ENCODE peak calls at places on chromosomes 3 and 15, in four cellular contexts. E is IMR-90, M is K562, G is H1. S is an unnamed sample.

GRCh38 chr3:46692566-46692983 is 904 bp downstream of the ALS2CL start:
- DNase-seq in M (peak; percentile 31), E (no peak), G (peak; percentile 60), S (no peak)

GRCh38 chr3:11803977-11804903 is 42.4 kb downstream of the TAMM41 start:
- DNase-seq in G (no peak), M (peak; percentile 77), E (peak; percentile 55), S (no peak)

GRCh38 chr15:89138999-89139612 is 50.9 kb downstream of the ABHD2 start:
- DNase-seq in E (peak; percentile 47), G (no peak), M (no peak), S (no peak)

GRCh38 chr15:75835990-75836952 is 7.0 kb upstream of the UBE2Q2 start:
- DNase-seq in G (no peak), E (no peak), M (no peak), S (no peak)

GRCh38 chr3:194682189-194682588 is 3.5 kb upstream of the FAM43A start:
- DNase-seq in E (no peak), G (no peak), M (no peak), S (no peak)

GRCh38 chr3:146471012-146471411 is 1.7 kb upstream of the PLSCR2 start:
- DNase-seq in G (no peak), M (no peak), E (no peak), S (no peak)

GRCh38 chr3:121989943-121990342 is 32.1 kb downstream of the ILDR1 start:
- DNase-seq in G (no peak), E (no peak), M (no peak), S (no peak)

GRCh38 chr15:76327191-76328105 is 9.1 kb upstream of the ISL2 start:
- DNase-seq in M (no peak), E (peak; percentile 70), G (no peak), S (no peak)

GRCh38 chr15:75729304-75730069 is 16.8 kb upstream of the CSPG4 start:
- DNase-seq in G (no peak), E (no peak), M (no peak), S (no peak)

GRCh38 chr3:139870000-139870675 is 64.8 kb upstream of the CLSTN2 start:
- DNase-seq in G (no peak), M (no peak), E (no peak), S (no peak)

GRCh38 chr3:156218353-156218744 is 98.0 kb downstream of the KCNAB1 start:
- DNase-seq in G (no peak), E (peak; percentile 5), M (no peak), S (no peak)

GRCh38 chr3:37096972-37097371 is 77.4 kb downstream of the LRRFIP2 start:
- DNase-seq in E (no peak), G (no peak), M (no peak), S (no peak)

GRCh38 chr3:52525666-52526065 is 8.0 kb downstream of the NT5DC2 start:
- DNase-seq in M (no peak), E (no peak), G (no peak), S (no peak)

GRCh38 chr15:90400759-90401314 is 12.8 kb downstream of the IQGAP1 start:
- DNase-seq in M (peak; percentile 72), E (peak; percentile 96), G (no peak), S (peak; percentile 62)

GRCh38 chr3:72996473-72997333 is at the start of gene PPP4R2:
- DNase-seq in M (peak; percentile 80), E (peak; percentile 88), G (peak; percentile 94), S (peak; percentile 55)

GRCh38 chr3:86051058-86051457 is 939.9 kb downstream of the VGLL3 start:
- DNase-seq in E (no peak), M (no peak), G (no peak), S (no peak)

GRCh38 chr15:80638553-80639167 is 56.5 kb upstream of the ABHD17C start:
- DNase-seq in G (peak; percentile 31), E (peak; percentile 17), M (no peak), S (no peak)

GRCh38 chr15:29046946-29047345 is 161.2 kb downstream of the APBA2 start:
- DNase-seq in G (no peak), M (no peak), E (no peak), S (no peak)

GRCh38 chr3:38611866-38612265 is 37.6 kb downstream of the SCN5A start:
- DNase-seq in M (no peak), G (no peak), E (no peak), S (no peak)

GRCh38 chr15:81825136-81825535 is 220.7 kb downstream of the MEX3B start:
- DNase-seq in M (no peak), G (no peak), E (no peak), S (no peak)

GRCh38 chr15:26771168-26771916 is 1.5 kb downstream of the GABRB3 start:
- DNase-seq in E (no peak), G (peak; percentile 93), M (no peak), S (no peak)

GRCh38 chr3:23421811-23422510 is 218.8 kb downstream of the UBE2E2 start:
- DNase-seq in G (no peak), E (peak; percentile 21), M (no peak), S (no peak)

GRCh38 chr3:48678056-48678455 is 7.7 kb downstream of the NCKIPSD start:
- DNase-seq in G (no peak), E (peak; percentile 85), M (no peak), S (no peak)

GRCh38 chr3:10310578-10310977 is 10.3 kb downstream of the SEC13 start:
- DNase-seq in M (no peak), G (no peak), E (peak; percentile 75), S (no peak)

GRCh38 chr3:6580808-6581207 is 280.1 kb upstream of the GRM7 start:
- DNase-seq in G (no peak), M (no peak), E (no peak), S (no peak)

GRCh38 chr3:156307704-156308103 is 187.3 kb downstream of the KCNAB1 start:
- DNase-seq in E (peak; percentile 84), G (no peak), M (no peak), S (no peak)

GRCh38 chr15:73051402-73051810 is 857 bp upstream of the NEO1 start:
- DNase-seq in G (no peak), E (no peak), M (peak; percentile 42), S (no peak)

GRCh38 chr3:144458283-144458682 is 486.7 kb downstream of the DIPK2A start:
- DNase-seq in M (no peak), E (no peak), G (no peak), S (no peak)

GRCh38 chr3:9727743-9728142 is 3.8 kb upstream of the BRPF1 start:
- DNase-seq in E (peak; percentile 47), M (peak; percentile 38), G (no peak), S (no peak)

GRCh38 chr3:106428565-106428994 is 559.8 kb upstream of the CBLB start:
- DNase-seq in G (no peak), E (peak; percentile 100), M (no peak), S (no peak)

GRCh38 chr3:16486951-16487480 is 26.5 kb downstream of the RFTN1 start:
- DNase-seq in G (no peak), E (no peak), M (no peak), S (no peak)

GRCh38 chr3:138297059-138297607 is 32.5 kb downstream of the NME9 start:
- DNase-seq in G (no peak), E (no peak), M (no peak), S (no peak)

GRCh38 chr3:73697020-73697419 is 72.3 kb upstream of the PDZRN3 start:
- DNase-seq in M (no peak), G (no peak), E (no peak), S (no peak)

GRCh38 chr3:178966299-178967183 is 105.1 kb downstream of the ZMAT3 start:
- DNase-seq in E (peak; percentile 37), G (no peak), M (no peak), S (peak; percentile 32)

GRCh38 chr15:40379853-40380252 is 2.7 kb upstream of the KNSTRN start:
- DNase-seq in E (peak; percentile 99), G (no peak), M (no peak), S (no peak)

GRCh38 chr15:39631357-39631756 is 50.5 kb downstream of the THBS1 start:
- DNase-seq in E (peak; percentile 45), M (no peak), G (no peak), S (no peak)

GRCh38 chr3:4707324-4707723 is 214.2 kb downstream of the ITPR1 start:
- DNase-seq in E (no peak), G (no peak), M (no peak), S (no peak)

GRCh38 chr15:26023231-26023630 is 160.1 kb upstream of the ATP10A start:
- DNase-seq in G (no peak), E (no peak), M (no peak), S (no peak)

GRCh38 chr3:65938147-65938546 is 100.6 kb downstream of the MAGI1 start:
- DNase-seq in E (no peak), G (no peak), M (no peak), S (no peak)

GRCh38 chr3:65936908-65937638 is 101.6 kb downstream of the MAGI1 start:
- DNase-seq in E (no peak), G (no peak), M (no peak), S (no peak)

GRCh38 chr3:65938676-65939075 is 100.0 kb downstream of the MAGI1 start:
- DNase-seq in E (no peak), G (no peak), M (no peak), S (no peak)

GRCh38 chr3:65939184-65939583 is 99.5 kb downstream of the MAGI1 start:
- DNase-seq in E (no peak), M (no peak), G (no peak), S (no peak)

DNA sequence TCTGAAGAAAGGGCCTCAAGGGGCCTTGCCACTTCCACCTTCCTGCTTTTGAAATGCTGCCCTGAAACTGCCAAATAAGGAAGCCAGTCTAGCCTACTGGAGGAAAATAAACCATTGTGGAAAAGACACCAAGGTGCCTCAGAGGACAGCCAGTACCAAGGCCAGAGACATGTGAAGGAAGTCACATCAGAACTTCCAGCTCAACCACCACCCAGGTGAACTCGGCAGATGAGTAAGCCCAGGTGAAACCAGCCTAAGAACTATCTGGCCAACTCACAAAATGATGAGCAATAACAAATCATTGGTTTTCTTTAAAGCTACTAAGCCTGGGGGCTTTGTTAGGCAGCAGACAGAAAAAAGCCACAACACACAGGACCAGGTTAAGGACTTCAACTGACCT is 103.0 kb downstream of the MAGI1 start:
- DNase-seq in M (no peak), G (no peak), E (no peak), S (no peak)
- TF ChIP-seq CHD1 in M (no peak), G (no peak), E (no peak), S (no peak)

GRCh38 chr3:152291649-152292066 is 22.9 kb downstream of the MBNL1 start:
- DNase-seq in M (no peak), G (no peak), E (peak; percentile 57), S (no peak)

GRCh38 chr3:152291238-152291637 is 22.5 kb downstream of the MBNL1 start:
- DNase-seq in M (no peak), G (no peak), E (no peak), S (no peak)

GRCh38 chr3:152289708-152290107 is 21.0 kb downstream of the MBNL1 start:
- DNase-seq in G (no peak), M (no peak), E (no peak), S (no peak)

GRCh38 chr3:152292367-152292766 is 23.6 kb downstream of the MBNL1 start:
- DNase-seq in E (no peak), G (no peak), M (no peak), S (no peak)

GRCh38 chr3:152290374-152290773 is 21.6 kb downstream of the MBNL1 start:
- DNase-seq in G (no peak), E (no peak), M (no peak), S (no peak)
- H3K4me1 ChIP-seq in G (no peaks in the 10 kb centered on the region), E (peaks cover 7% of the 10 kb centered on the region), M (peaks cover 27% of the 10 kb centered on the region), S (peaks cover 7% of the 10 kb centered on the region)

GRCh38 chr3:159586587-159587202 is 401.9 kb upstream of the IL12A start:
- DNase-seq in E (peak; percentile 63), G (peak; percentile 68), M (no peak), S (no peak)

GRCh38 chr3:159583662-159584061 is 405.0 kb upstream of the IL12A start:
- DNase-seq in G (no peak), E (no peak), M (no peak), S (no peak)
- TF ChIP-seq CHD1 in G (no peak), E (no peak), M (no peak), S (no peak)

GRCh38 chr15:62149729-62150128 is 15.4 kb downstream of the C2CD4B start:
- DNase-seq in M (no peak), G (no peak), E (no peak), S (no peak)
- H3K4me1 ChIP-seq in M (no peaks in the 10 kb centered on the region), G (no peaks in the 10 kb centered on the region), E (no peaks in the 10 kb centered on the region), S (no peaks in the 10 kb centered on the region)